ENCODE peak calls at places on chromosomes 12 and 14, in five cellular contexts. Z, F, O, J and D are unnamed samples.

GRCh38 chr14:70595443-70596185 is 4.8 kb downstream of the MED6 start:
- DNase-seq in Z (no peak), F (no peak), O (peak), J (no peak), D (no peak)

GRCh38 chr12:101563197-101563596 is 31.6 kb upstream of the MYBPC1 start:
- DNase-seq in Z (no peak), F (no peak), O (no peak), J (no peak), D (no peak)

GRCh38 chr14:101620821-101621785 is 59.8 kb downstream of the DIO3 start:
- DNase-seq in Z (no peak), F (no peak), O (no peak), J (no peak), D (no peak)

GRCh38 chr12:60501124-60501729 is 905.4 kb downstream of the SLC16A7 start:
- DNase-seq in Z (no peak), F (no peak), O (peak), J (peak), D (no peak)

GRCh38 chr14:51395361-51395849 is 155.4 kb downstream of the TMX1 start:
- DNase-seq in Z (no peak), F (peak), O (peak), J (peak), D (no peak)

GRCh38 chr12:94390130-94390485 is 69.6 kb downstream of the CEP83 start:
- DNase-seq in Z (no peak), F (no peak), O (no peak), J (no peak), D (no peak)

GRCh38 chr14:93089501-93090269 is 26.0 kb downstream of the ITPK1 start:
- DNase-seq in Z (no peak), F (no peak), O (no peak), J (peak), D (no peak)

GRCh38 chr12:28088566-28089277 is 101.5 kb upstream of the CCDC91 start:
- DNase-seq in Z (no peak), F (no peak), O (no peak), J (peak), D (no peak)

GRCh38 chr14:101721951-101722661 is 39.4 kb upstream of the PPP2R5C start:
- DNase-seq in Z (peak), F (no peak), O (no peak), J (peak), D (peak)

GRCh38 chr12:3520168-3520567 is 29.2 kb downstream of the PRMT8 start:
- DNase-seq in Z (no peak), F (no peak), O (no peak), J (no peak), D (no peak)

GRCh38 chr14:50871914-50872732 is at the start of gene ABHD12B:
- DNase-seq in Z (no peak), F (no peak), O (no peak), J (no peak), D (no peak)

GRCh38 chr12:96908170-96908675 is 1.2 kb downstream of the NEDD1 start:
- DNase-seq in Z (peak), F (no peak), O (no peak), J (no peak), D (no peak)

GRCh38 chr12:104902125-104902524 is 56.0 kb downstream of the SLC41A2 start:
- DNase-seq in Z (no peak), F (no peak), O (no peak), J (no peak), D (no peak)

GRCh38 chr12:553216-554000 is 93.7 kb downstream of the B4GALNT3 start:
- DNase-seq in Z (no peak), F (no peak), O (no peak), J (no peak), D (peak)

GRCh38 chr12:75658826-75659823 is 147.7 kb upstream of the KRR1 start:
- DNase-seq in Z (no peak), F (peak), O (peak), J (peak), D (no peak)

GRCh38 chr12:85865905-85866304 is 8.2 kb upstream of the NTS start:
- DNase-seq in Z (no peak), F (no peak), O (peak), J (peak), D (no peak)

GRCh38 chr14:50943261-50943942 is 881 bp downstream of the PYGL start:
- DNase-seq in Z (no peak), F (no peak), O (peak), J (peak), D (no peak)

GRCh38 chr14:56400426-56400825 is 179.2 kb upstream of the TMEM260 start:
- DNase-seq in Z (no peak), F (no peak), O (no peak), J (no peak), D (no peak)

GRCh38 chr14:97780804-97781203 is 983.6 kb downstream of the VRK1 start:
- DNase-seq in Z (no peak), F (no peak), O (no peak), J (no peak), D (no peak)

GRCh38 chr14:51182166-51182565 is 57.9 kb upstream of the TMX1 start:
- DNase-seq in Z (no peak), F (no peak), O (peak), J (peak), D (no peak)

GRCh38 chr14:101958418-101959185 is 5.8 kb upstream of the DYNC1H1 start:
- DNase-seq in Z (no peak), F (no peak), O (no peak), J (no peak), D (no peak)

GRCh38 chr14:106378191-106378590 is 851.8 kb downstream of the TMEM121 start:
- DNase-seq in Z (peak), F (no peak), O (no peak), J (no peak), D (no peak)

GRCh38 chr12:57840701-57841100 is 5.8 kb downstream of the CTDSP2 start:
- DNase-seq in Z (no peak), F (no peak), O (no peak), J (peak), D (no peak)

GRCh38 chr12:74509886-74510285 is 27.7 kb upstream of the ATXN7L3B start:
- DNase-seq in Z (no peak), F (no peak), O (no peak), J (no peak), D (no peak)

GRCh38 chr12:70520847-70521246 is 116.4 kb downstream of the PTPRB start:
- DNase-seq in Z (no peak), F (no peak), O (no peak), J (no peak), D (no peak)

GRCh38 chr14:25622752-25623151 is 572.8 kb upstream of the STXBP6 start:
- DNase-seq in Z (no peak), F (no peak), O (no peak), J (no peak), D (no peak)

GRCh38 chr14:104395941-104396681 is 183.5 kb upstream of the C14orf180 start:
- DNase-seq in Z (no peak), F (no peak), O (no peak), J (no peak), D (no peak)

GRCh38 chr12:79689041-79689476 is 1.7 kb downstream of the PAWR start:
- DNase-seq in Z (no peak), F (no peak), O (peak), J (no peak), D (no peak)

GRCh38 chr12:15423629-15424028 is 101.3 kb downstream of the PTPRO start:
- DNase-seq in Z (no peak), F (no peak), O (peak), J (peak), D (no peak)

GRCh38 chr12:110281549-110282342 is 699 bp downstream of the ATP2A2 start:
- DNase-seq in Z (peak), F (peak), O (peak), J (peak), D (peak)

GRCh38 chr12:58033831-58034230 is 92.5 kb downstream of the ATP23 start:
- DNase-seq in Z (no peak), F (no peak), O (no peak), J (no peak), D (no peak)